ENCODE peak calls at places on chromosomes 1 and 21, in nine cellular contexts. C is CD4-positive, alpha-beta T cell; S is GM12892; I is A172; X is cortex of kidney; Y is stimulated activated CD8-positive, alpha-beta memory T cell treated with anti-CD3 and anti-CD28 coated beads, Interleukin-15, amount 100 ng/mL, for 1 hour; B is tibial artery; Q is C1 segment of cervical spinal cord; P is NCI-H69. H is an unnamed sample.

GRCh38 chr1:58852731-58853485 is 69.1 kb upstream of the JUN start:
- DNase-seq in B (no peak), S (no peak), I (no peak), X (no peak), Q (no peak), P (no peak), C (no peak), Y (no peak), H (no peak)

GRCh38 chr1:17046043-17046657 is 7.7 kb downstream of the SDHB start:
- DNase-seq in B (no peak), Y (no peak), S (no peak), Q (no peak), P (peak), I (peak), C (no peak), X (no peak), H (peak)

GRCh38 chr1:9289724-9290493 is 2.8 kb upstream of the SPSB1 start:
- DNase-seq in S (no peak), X (no peak), I (peak), B (peak), Y (no peak), P (no peak), Q (no peak), C (peak), H (peak)

GRCh38 chr1:206753141-206753540 is 17.4 kb upstream of the IL19 start:
- DNase-seq in S (no peak), Y (no peak), X (no peak), Q (no peak), P (no peak), C (no peak), I (peak), B (no peak), H (peak)

GRCh38 chr1:207405814-207406213 is 48.3 kb upstream of the CR2 start:
- DNase-seq in Q (no peak), Y (no peak), P (no peak), C (no peak), B (no peak), X (no peak), S (no peak), I (no peak), H (no peak)

GRCh38 chr1:156465747-156466365 is 34.7 kb downstream of the MEF2D start:
- DNase-seq in Q (no peak), P (peak), C (no peak), Y (no peak), S (no peak), X (no peak), I (no peak), B (no peak), H (no peak)

GRCh38 chr1:191608367-191608766 is 549.9 kb upstream of the RGS18 start:
- DNase-seq in I (peak), Y (no peak), X (no peak), P (peak), S (no peak), C (no peak), Q (no peak), B (no peak), H (no peak)

GRCh38 chr1:76055987-76056386 is 18.6 kb upstream of the ST6GALNAC3 start:
- DNase-seq in S (no peak), P (no peak), X (no peak), Q (no peak), B (no peak), Y (no peak), C (no peak), I (no peak), H (no peak)

GRCh38 chr1:41626146-41626545 is 141.7 kb upstream of the EDN2 start:
- DNase-seq in C (no peak), Y (no peak), I (peak), Q (no peak), P (peak), X (no peak), B (no peak), S (no peak), H (peak)

GRCh38 chr1:212238552-212238951 is 46.7 kb upstream of the PPP2R5A start:
- DNase-seq in S (no peak), P (no peak), C (no peak), I (no peak), Q (no peak), B (peak), X (no peak), Y (no peak), H (no peak)

GRCh38 chr1:34549199-34549598 is 205.6 kb upstream of the GJB5 start:
- DNase-seq in I (no peak), P (peak), Y (no peak), C (no peak), S (no peak), B (no peak), X (no peak), Q (no peak), H (peak)

GRCh38 chr1:98793136-98793535 is 131.6 kb downstream of the SNX7 start:
- DNase-seq in C (no peak), Q (no peak), S (no peak), P (no peak), Y (no peak), B (no peak), I (no peak), X (no peak), H (no peak)

GRCh38 chr1:54137532-54138061 is 15.2 kb downstream of the CDCP2 start:
- DNase-seq in P (peak), C (no peak), B (no peak), S (no peak), Y (no peak), I (peak), X (no peak), Q (no peak), H (peak)

GRCh38 chr21:26736449-26736848 is 108.8 kb downstream of the ADAMTS1 start:
- DNase-seq in Y (no peak), X (no peak), S (no peak), C (no peak), B (no peak), I (no peak), Q (no peak), P (no peak), H (no peak)

GRCh38 chr1:26700711-26701110 is 4.9 kb downstream of the ARID1A start:
- DNase-seq in P (no peak), X (no peak), B (no peak), I (no peak), S (no peak), Q (no peak), C (no peak), Y (no peak), H (peak)

GRCh38 chr21:33840771-33841170 is 74.8 kb downstream of the ATP5PO start:
- DNase-seq in P (no peak), X (no peak), B (no peak), I (no peak), Y (no peak), C (no peak), Q (no peak), S (no peak), H (no peak)

GRCh38 chr21:39660191-39660590 is 47.5 kb downstream of the B3GALT5 start:
- DNase-seq in P (peak), B (no peak), Y (no peak), C (no peak), S (no peak), I (peak), X (no peak), Q (no peak), H (peak)

GRCh38 chr1:100265562-100265930 is 470 bp upstream of the RTCA start:
- DNase-seq in P (peak), Q (no peak), C (peak), Y (no peak), I (no peak), B (no peak), S (no peak), X (no peak), H (peak)

GRCh38 chr1:78255378-78255777 is 209.6 kb downstream of the GIPC2 start:
- DNase-seq in X (no peak), Q (no peak), Y (no peak), B (no peak), I (no peak), S (no peak), C (no peak), P (no peak), H (peak)

GRCh38 chr1:150148834-150149489 is 754 bp upstream of the PLEKHO1 start:
- DNase-seq in X (no peak), B (no peak), P (peak), Y (no peak), I (no peak), Q (no peak), C (no peak), S (no peak), H (no peak)

H was measured in RPMI7951.